ENCODE peak calls at places on chromosomes 6 and 20, in nine cellular contexts. G, F, B, J, W, Y, M, N and I are unnamed samples.

GRCh38 chr6:3230275-3231212 is 3.1 kb upstream of the TUBB2B start:
- DNase-seq in G (no peak), F (peak), B (peak), J (no peak), W (no peak), Y (no peak), M (peak), N (peak), I (no peak)

GRCh38 chr6:107080036-107080435 is 35.3 kb downstream of the BEND3 start:
- DNase-seq in G (no peak), F (no peak), B (no peak), J (no peak), W (peak), Y (no peak), M (no peak), N (no peak), I (no peak)

GRCh38 chr6:153172815-153173214 is 41.7 kb upstream of the RGS17 start:
- DNase-seq in G (no peak), F (no peak), B (no peak), J (no peak), W (no peak), Y (no peak), M (peak), N (no peak), I (no peak)

GRCh38 chr6:150857062-150857905 is 8.2 kb upstream of the MTHFD1L start:
- DNase-seq in G (no peak), F (no peak), B (peak), J (no peak), W (no peak), Y (no peak), M (no peak), N (no peak), I (no peak)

GRCh38 chr6:150622941-150623874 is 23.5 kb downstream of the PLEKHG1 start:
- DNase-seq in G (no peak), F (no peak), B (no peak), J (no peak), W (peak), Y (peak), M (no peak), N (no peak), I (peak)

GRCh38 chr20:34891166-34892062 is 15.0 kb downstream of the ACSS2 start:
- DNase-seq in G (no peak), F (no peak), B (no peak), J (no peak), W (peak), Y (no peak), M (no peak), N (no peak), I (peak)

GRCh38 chr6:48135352-48136084 is 24.5 kb upstream of the PTCHD4 start:
- DNase-seq in G (no peak), F (no peak), B (peak), J (no peak), W (no peak), Y (no peak), M (no peak), N (no peak), I (no peak)

GRCh38 chr6:12525276-12525675 is 191.3 kb upstream of the PHACTR1 start:
- DNase-seq in G (no peak), F (no peak), B (no peak), J (no peak), W (no peak), Y (no peak), M (no peak), N (no peak), I (no peak)

GRCh38 chr6:136526196-136526930 is 23.9 kb downstream of the MAP7 start:
- DNase-seq in G (peak), F (peak), B (peak), J (peak), W (peak), Y (no peak), M (peak), N (peak), I (no peak)

GRCh38 chr6:85403331-85404015 is 46.4 kb upstream of the NT5E start:
- DNase-seq in G (no peak), F (no peak), B (peak), J (no peak), W (no peak), Y (no peak), M (no peak), N (no peak), I (no peak)

GRCh38 chr6:106773482-106773881 is 144.1 kb downstream of the QRSL1 start:
- DNase-seq in G (no peak), F (no peak), B (peak), J (no peak), W (no peak), Y (no peak), M (no peak), N (no peak), I (no peak)

GRCh38 chr6:93786474-93787330 is 367.3 kb upstream of the EPHA7 start:
- DNase-seq in G (no peak), F (no peak), B (no peak), J (no peak), W (no peak), Y (no peak), M (no peak), N (no peak), I (no peak)

GRCh38 chr6:109024368-109024767 is 70.3 kb downstream of the SESN1 start:
- DNase-seq in G (no peak), F (no peak), B (no peak), J (no peak), W (no peak), Y (no peak), M (no peak), N (no peak), I (no peak)

GRCh38 chr6:92114797-92115196 is 1304.6 kb downstream of the EPHA7 start:
- DNase-seq in G (peak), F (no peak), B (no peak), J (no peak), W (no peak), Y (no peak), M (no peak), N (no peak), I (no peak)

GRCh38 chr20:3980260-3981131 is 34.9 kb downstream of the RNF24 start:
- DNase-seq in G (no peak), F (no peak), B (peak), J (no peak), W (peak), Y (no peak), M (peak), N (no peak), I (peak)

GRCh38 chr6:14061644-14062043 is 55.9 kb upstream of the CD83 start:
- DNase-seq in G (no peak), F (no peak), B (no peak), J (no peak), W (no peak), Y (no peak), M (no peak), N (no peak), I (no peak)

DNA sequence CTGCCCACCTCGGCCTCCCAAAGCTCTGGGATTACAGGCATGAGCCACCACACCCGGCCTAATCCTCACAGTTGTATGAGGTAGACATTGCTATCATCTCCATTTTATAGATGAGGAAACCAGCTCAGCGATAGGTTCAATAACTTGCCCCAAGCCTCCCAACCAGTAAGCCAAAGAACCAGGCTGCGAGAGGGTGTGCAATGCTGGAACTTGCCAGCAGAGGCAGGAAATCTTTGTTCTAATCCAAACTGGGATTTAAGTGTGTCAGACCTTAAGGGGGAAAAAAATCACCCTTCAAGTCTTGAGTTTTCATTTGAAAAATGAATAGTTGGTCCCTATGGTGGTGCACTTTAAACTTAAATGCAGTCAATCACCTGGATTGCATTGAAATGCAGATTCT is 20.1 kb upstream of the RNGTT start:
- DNase-seq in G (peak), F (no peak), B (peak), J (no peak), W (peak), Y (no peak), M (peak), N (peak), I (no peak)
- TF ChIP-seq CTCF in G (peak), F (no peak), B (peak), J (peak), W (peak), Y (no peak), M (peak), N (peak), I (peak)

GRCh38 chr6:159303784-159304183 is 134.6 kb downstream of the FNDC1 start:
- DNase-seq in G (no peak), F (no peak), B (no peak), J (no peak), W (no peak), Y (no peak), M (no peak), N (no peak), I (no peak)

GRCh38 chr6:159302196-159302595 is 133.0 kb downstream of the FNDC1 start:
- DNase-seq in G (no peak), F (no peak), B (no peak), J (no peak), W (no peak), Y (no peak), M (no peak), N (no peak), I (no peak)

GRCh38 chr6:159298840-159299239 is 129.6 kb downstream of the FNDC1 start:
- DNase-seq in G (no peak), F (no peak), B (no peak), J (no peak), W (no peak), Y (no peak), M (no peak), N (no peak), I (no peak)

GRCh38 chr6:159301277-159301676 is 132.1 kb downstream of the FNDC1 start:
- DNase-seq in G (no peak), F (no peak), B (no peak), J (no peak), W (no peak), Y (no peak), M (no peak), N (no peak), I (no peak)

DNA sequence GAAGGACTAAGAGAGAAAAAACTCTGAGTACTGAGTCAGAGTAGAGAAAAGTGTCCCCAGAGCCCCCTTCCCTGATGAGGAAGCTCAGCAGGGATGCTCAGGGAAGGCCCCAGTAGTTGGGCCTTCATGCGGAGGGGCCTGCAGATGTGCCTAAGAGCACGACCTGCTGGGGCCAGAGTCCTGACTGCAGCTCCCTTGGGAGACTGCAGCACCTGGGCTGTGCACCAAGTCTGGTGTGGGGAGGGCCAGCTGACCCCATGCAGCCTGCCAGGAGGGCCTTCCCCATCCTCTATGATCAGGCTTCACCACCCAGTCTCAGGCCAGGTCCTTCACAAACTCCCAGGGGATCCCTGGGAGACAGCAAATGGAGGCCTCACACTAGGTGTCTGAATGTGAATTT is 130.4 kb downstream of the FNDC1 start:
- DNase-seq in G (no peak), F (no peak), B (no peak), J (no peak), W (no peak), Y (no peak), M (no peak), N (no peak), I (no peak)
- TF ChIP-seq CTCF in G (no peak), F (no peak), B (no peak), J (no peak), W (no peak), Y (no peak), M (no peak), N (no peak), I (no peak)

GRCh38 chr20:36773123-36773547 is 428 bp downstream of the DSN1 start:
- DNase-seq in G (no peak), F (no peak), B (no peak), J (no peak), W (no peak), Y (no peak), M (no peak), N (no peak), I (peak)
- TF ChIP-seq CTCF in G (no peak), F (no peak), B (no peak), J (no peak), W (no peak), Y (no peak), M (no peak), N (no peak), I (no peak)

DNA sequence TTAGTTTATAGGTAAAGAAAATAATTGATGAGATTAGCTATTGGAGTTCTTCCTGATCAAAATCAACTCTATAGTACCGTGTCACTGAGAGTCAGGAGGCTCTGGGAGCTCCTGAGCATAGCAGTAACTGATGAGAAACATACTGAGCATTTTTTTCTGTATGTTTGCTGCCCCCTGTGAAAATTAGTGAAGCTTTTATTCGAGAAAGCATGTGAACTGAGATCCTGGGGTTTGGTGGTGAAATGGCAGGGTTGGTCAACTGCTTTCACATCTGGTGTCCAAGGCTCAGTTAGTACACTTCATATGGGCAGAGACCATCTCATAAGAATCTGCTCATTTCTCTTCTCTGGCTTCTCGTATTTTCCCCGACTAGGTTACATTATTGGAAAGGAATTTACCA is 4.1 kb upstream of the ABT1 start:
- DNase-seq in G (no peak), F (no peak), B (no peak), J (no peak), W (peak), Y (no peak), M (peak), N (no peak), I (no peak)
- TF ChIP-seq CTCF in G (no peak), F (no peak), B (no peak), J (no peak), W (no peak), Y (no peak), M (no peak), N (no peak), I (no peak)

GRCh38 chr20:2917266-2917665 is 44.0 kb downstream of the PTPRA start:
- DNase-seq in G (no peak), F (no peak), B (no peak), J (no peak), W (no peak), Y (no peak), M (no peak), N (no peak), I (no peak)

GRCh38 chr20:2919518-2920245 is 46.4 kb downstream of the PTPRA start:
- DNase-seq in G (peak), F (no peak), B (peak), J (no peak), W (no peak), Y (no peak), M (no peak), N (no peak), I (no peak)

GRCh38 chr20:2918096-2919049 is 45.1 kb downstream of the PTPRA start:
- DNase-seq in G (no peak), F (no peak), B (no peak), J (no peak), W (no peak), Y (no peak), M (no peak), N (no peak), I (no peak)

GRCh38 chr20:2922957-2923356 is 49.7 kb downstream of the PTPRA start:
- DNase-seq in G (no peak), F (no peak), B (no peak), J (no peak), W (no peak), Y (no peak), M (no peak), N (no peak), I (no peak)

DNA sequence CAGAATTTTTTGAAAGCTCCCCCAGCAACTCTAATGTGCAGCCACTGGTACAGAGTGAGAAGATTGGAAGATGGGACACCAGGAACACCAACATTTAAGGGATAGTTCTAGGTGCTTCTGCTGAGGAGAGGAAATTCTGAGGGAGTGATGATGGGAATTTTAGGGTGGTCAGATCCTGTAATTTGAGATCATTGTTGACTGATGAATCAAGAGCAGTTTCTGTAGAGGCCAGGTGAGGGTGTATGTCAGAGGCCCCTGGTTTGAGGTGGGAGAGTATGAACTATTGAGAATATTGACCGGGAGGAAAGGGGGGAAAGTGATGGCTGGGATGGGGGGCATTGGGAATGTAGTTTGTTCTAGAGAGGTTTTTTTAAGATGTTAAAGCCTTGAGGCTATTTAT is 47.2 kb downstream of the PTPRA start:
- DNase-seq in G (no peak), F (no peak), B (no peak), J (no peak), W (no peak), Y (no peak), M (no peak), N (no peak), I (no peak)
- TF ChIP-seq CTCF in G (no peak), F (no peak), B (no peak), J (no peak), W (no peak), Y (no peak), M (no peak), N (no peak), I (no peak)

DNA sequence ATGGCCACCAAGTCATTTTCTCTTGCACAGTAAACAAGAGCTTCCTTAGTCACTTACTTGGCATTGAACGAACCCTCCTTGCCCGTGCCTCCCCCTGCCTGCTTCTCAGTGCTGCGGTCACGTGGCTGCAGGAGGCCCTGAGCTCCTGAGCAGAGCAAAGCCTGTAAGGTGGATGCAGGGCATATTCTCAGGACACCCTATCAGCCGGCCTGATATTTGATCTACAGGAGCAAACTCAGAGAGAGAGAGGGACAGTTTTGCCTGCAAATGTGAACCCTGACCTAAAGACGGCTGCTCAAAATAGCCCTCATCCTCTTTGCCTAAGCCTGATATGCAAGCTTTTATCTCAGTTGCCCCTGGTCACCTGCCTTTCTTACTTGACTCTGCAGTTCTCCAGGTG is 93.0 kb upstream of the POPDC3 start:
- DNase-seq in G (no peak), F (no peak), B (peak), J (peak), W (no peak), Y (no peak), M (no peak), N (peak), I (no peak)
- TF ChIP-seq CTCF in G (no peak), F (no peak), B (no peak), J (no peak), W (no peak), Y (no peak), M (no peak), N (no peak), I (no peak)